ENCODE peak calls at places on chromosomes 6 and 20, in eight cellular contexts. N, W, P, G, U, X, C and D are unnamed samples.

GRCh38 chr6:44003345-44004061 is 123.7 kb downstream of the MRPL14 start:
- DNase-seq in N (no peak), W (no peak), P (peak), G (no peak), U (no peak), X (no peak), C (no peak), D (no peak)

GRCh38 chr20:1304711-1305515 is 24.0 kb downstream of the SDCBP2 start:
- DNase-seq in N (no peak), W (no peak), P (no peak), G (peak), U (no peak), X (no peak), C (no peak), D (no peak)

GRCh38 chr6:3456395-3456767 is 469 bp downstream of the SLC22A23 start:
- DNase-seq in N (no peak), W (no peak), P (no peak), G (no peak), U (no peak), X (no peak), C (no peak), D (no peak)

GRCh38 chr20:19074828-19075516 is 137.5 kb upstream of the SLC24A3 start:
- DNase-seq in N (no peak), W (no peak), P (peak), G (no peak), U (no peak), X (no peak), C (peak), D (peak)

GRCh38 chr20:60999256-60999655 is 252.8 kb upstream of the CDH4 start:
- DNase-seq in N (no peak), W (no peak), P (no peak), G (no peak), U (no peak), X (no peak), C (no peak), D (no peak)

GRCh38 chr6:16440656-16441212 is 202.3 kb downstream of the GMPR start:
- DNase-seq in N (no peak), W (no peak), P (no peak), G (no peak), U (no peak), X (no peak), C (no peak), D (no peak)

GRCh38 chr20:3106658-3107463 is 22.3 kb upstream of the AVP start:
- DNase-seq in N (no peak), W (no peak), P (no peak), G (no peak), U (no peak), X (peak), C (no peak), D (peak)

GRCh38 chr6:154606457-154606856 is 96.0 kb upstream of the CNKSR3 start:
- DNase-seq in N (no peak), W (no peak), P (no peak), G (peak), U (no peak), X (no peak), C (peak), D (peak)

GRCh38 chr20:38211200-38212097 is 46.4 kb upstream of the TGM2 start:
- DNase-seq in N (no peak), W (no peak), P (no peak), G (no peak), U (no peak), X (no peak), C (no peak), D (no peak)

GRCh38 chr6:18503588-18504231 is 116.6 kb downstream of the RNF144B start:
- DNase-seq in N (peak), W (peak), P (peak), G (peak), U (peak), X (peak), C (peak), D (peak)

GRCh38 chr6:15017251-15017650 is 228.6 kb upstream of the JARID2 start:
- DNase-seq in N (no peak), W (no peak), P (peak), G (peak), U (no peak), X (no peak), C (no peak), D (peak)

GRCh38 chr6:38755207-38755606 is 40.1 kb downstream of the DNAH8 start:
- DNase-seq in N (no peak), W (peak), P (no peak), G (no peak), U (no peak), X (no peak), C (no peak), D (no peak)

GRCh38 chr6:108655840-108656650 is 95.3 kb downstream of the FOXO3 start:
- DNase-seq in N (no peak), W (no peak), P (no peak), G (no peak), U (no peak), X (peak), C (no peak), D (no peak)

GRCh38 chr6:14506656-14507242 is 389.2 kb downstream of the CD83 start:
- DNase-seq in N (no peak), W (no peak), P (no peak), G (peak), U (no peak), X (no peak), C (no peak), D (no peak)

GRCh38 chr6:125867483-125867935 is 76.7 kb downstream of the NCOA7 start:
- DNase-seq in N (no peak), W (peak), P (peak), G (no peak), U (no peak), X (peak), C (no peak), D (peak)

GRCh38 chr6:21102201-21102600 is 491.4 kb upstream of the SOX4 start:
- DNase-seq in N (no peak), W (no peak), P (no peak), G (peak), U (no peak), X (no peak), C (no peak), D (no peak)

GRCh38 chr6:36755435-36756348 is 58.1 kb downstream of the RAB44 start:
- DNase-seq in N (no peak), W (no peak), P (no peak), G (peak), U (peak), X (peak), C (peak), D (peak)

GRCh38 chr6:1212919-1213318 is 99.0 kb upstream of the FOXQ1 start:
- DNase-seq in N (no peak), W (no peak), P (no peak), G (no peak), U (no peak), X (no peak), C (no peak), D (no peak)

GRCh38 chr6:27617046-27617687 is 144.3 kb upstream of the ZNF184 start:
- DNase-seq in N (no peak), W (no peak), P (no peak), G (peak), U (peak), X (no peak), C (no peak), D (peak)

GRCh38 chr6:12331474-12331873 is 41.3 kb downstream of the EDN1 start:
- DNase-seq in N (no peak), W (no peak), P (no peak), G (no peak), U (no peak), X (peak), C (no peak), D (no peak)

GRCh38 chr6:11275598-11275997 is 43.1 kb upstream of the NEDD9 start:
- DNase-seq in N (peak), W (no peak), P (no peak), G (no peak), U (no peak), X (peak), C (peak), D (peak)
- TF ChIP-seq POLR2A in N (no peak), W (no peak), P (no peak), G (no peak), U (no peak), X (no peak), C (no peak), D (no peak)

GRCh38 chr6:10389739-10390494 is 25.0 kb downstream of the TFAP2A start:
- DNase-seq in N (no peak), W (no peak), P (no peak), G (no peak), U (no peak), X (no peak), C (no peak), D (no peak)
- H3K4me3 ChIP-seq in N (no peak), W (no peak), P (peak), G (no peak), U (no peak), X (no peak), C (no peak), D (no peak)

DNA sequence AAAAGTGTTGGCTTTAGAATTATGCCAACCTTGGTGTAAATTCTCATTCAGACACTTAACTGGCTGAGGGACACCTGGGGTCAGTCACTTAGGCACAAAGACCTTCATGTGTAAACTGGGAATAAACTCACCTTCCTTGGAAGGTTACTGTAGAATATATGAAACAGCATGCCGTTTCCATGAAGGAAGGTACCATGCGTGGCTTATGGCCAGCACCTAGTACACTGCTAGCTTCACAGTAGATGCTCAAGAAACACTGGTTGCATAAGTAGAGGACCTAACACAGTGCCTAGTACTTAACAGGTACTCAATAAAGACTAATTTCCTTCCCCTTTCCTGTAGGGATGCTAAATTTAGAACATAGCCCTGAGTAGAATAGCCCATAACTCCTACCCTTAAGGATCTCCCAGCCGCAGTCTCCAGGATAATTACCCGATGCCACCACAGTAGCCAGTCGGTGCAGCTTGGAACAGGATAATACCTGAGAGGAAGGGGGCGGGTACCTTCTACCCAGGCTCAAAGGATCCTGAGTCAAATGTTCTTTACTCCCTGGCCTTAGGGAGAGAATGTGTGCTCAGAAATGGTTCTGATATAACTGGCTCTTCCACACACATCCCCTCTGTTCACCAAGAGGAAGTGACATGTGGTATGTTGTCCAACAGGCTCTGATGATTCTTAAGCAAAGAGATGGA is 3.6 kb downstream of the BCL2L1 start:
- DNase-seq in N (no peak), W (no peak), P (no peak), G (peak), U (no peak), X (no peak), C (no peak), D (no peak)
- TF ChIP-seq MAX in N (no peak), W (no peak), P (no peak), G (no peak), U (no peak), X (no peak), C (no peak), D (no peak)

GRCh38 chr6:146543940-146544661 is 468 bp downstream of the RAB32 start:
- DNase-seq in N (peak), W (no peak), P (peak), G (peak), U (peak), X (peak), C (no peak), D (peak)
- TF ChIP-seq POLR2A in N (no peak), W (no peak), P (no peak), G (no peak), U (no peak), X (peak), C (no peak), D (no peak)

GRCh38 chr20:33679758-33680485 is 5.7 kb upstream of the NECAB3 start:
- DNase-seq in N (no peak), W (no peak), P (no peak), G (no peak), U (no peak), X (no peak), C (peak), D (no peak)

GRCh38 chr20:33680681-33681080 is 5.5 kb downstream of the E2F1 start:
- DNase-seq in N (no peak), W (no peak), P (no peak), G (no peak), U (no peak), X (no peak), C (no peak), D (no peak)

GRCh38 chr20:33684533-33685327 is 1.5 kb downstream of the E2F1 start:
- DNase-seq in N (no peak), W (no peak), P (no peak), G (no peak), U (peak), X (no peak), C (no peak), D (peak)

GRCh38 chr20:33681288-33681687 is 4.9 kb downstream of the E2F1 start:
- DNase-seq in N (no peak), W (no peak), P (no peak), G (no peak), U (no peak), X (no peak), C (no peak), D (no peak)

DNA sequence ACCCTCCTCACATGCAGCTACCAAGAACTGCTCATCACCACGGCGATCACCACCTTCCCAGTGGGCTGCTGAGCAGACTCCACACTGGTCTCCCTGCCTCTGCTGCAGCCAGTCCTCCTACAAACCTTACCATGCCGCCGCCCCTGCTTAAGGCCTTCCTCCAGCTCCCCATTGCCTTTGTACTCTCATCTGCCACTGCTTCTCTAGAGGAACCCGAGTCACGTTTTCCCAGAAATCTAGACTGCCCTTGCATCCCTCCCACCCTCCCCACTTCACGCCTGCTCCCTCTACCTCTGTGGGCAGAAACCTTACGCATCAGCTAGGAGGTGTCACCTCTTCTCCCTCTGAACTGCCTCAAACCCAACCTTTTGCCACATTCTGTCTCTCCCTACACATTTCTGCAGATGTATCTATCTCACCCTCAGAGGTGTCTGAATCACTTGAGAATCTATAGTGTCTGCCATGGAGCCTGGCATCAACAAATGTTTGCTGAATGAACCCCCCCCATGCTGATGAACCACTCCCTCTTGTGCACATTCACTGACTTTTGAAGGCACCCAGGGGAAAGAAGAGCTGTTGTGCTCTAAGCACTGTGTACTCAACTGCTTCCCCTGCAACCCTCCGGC is 4.3 kb downstream of the E2F1 start:
- DNase-seq in N (no peak), W (no peak), P (no peak), G (no peak), U (no peak), X (no peak), C (no peak), D (no peak)
- H3K4me3 ChIP-seq in N (no peak), W (no peak), P (no peak), G (no peak), U (no peak), X (no peak), C (no peak), D (no peak)

DNA sequence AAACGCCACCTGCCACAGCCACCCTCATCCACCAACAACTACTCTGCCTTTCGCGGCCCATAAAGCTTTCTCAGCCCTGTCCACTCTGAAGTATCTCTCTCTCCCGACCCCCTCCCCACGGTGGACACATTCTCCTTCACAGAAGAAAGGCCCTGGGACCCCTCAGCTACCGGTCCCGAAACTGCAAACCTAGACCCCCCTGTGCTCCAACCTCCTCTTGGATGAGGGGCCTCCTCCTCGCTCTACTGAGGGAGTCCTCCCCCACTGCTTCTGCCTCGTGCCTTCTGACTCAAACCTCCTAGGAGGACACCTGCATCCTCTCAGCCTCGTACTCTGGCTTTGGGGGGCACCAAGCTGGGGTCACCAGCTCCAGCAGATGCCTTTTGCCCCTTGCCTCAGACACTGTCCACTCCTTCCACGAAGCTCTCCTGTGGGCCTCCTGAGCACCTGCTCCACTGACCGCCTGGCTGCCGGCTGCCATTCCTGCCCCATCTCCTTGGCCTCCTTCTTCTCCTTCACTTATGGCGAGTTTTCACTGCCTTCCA is 24.9 kb downstream of the RNASET2 start:
- DNase-seq in N (no peak), W (no peak), P (no peak), G (no peak), U (no peak), X (no peak), C (no peak), D (no peak)
- TF ChIP-seq MAX in N (no peak), W (no peak), P (no peak), G (no peak), U (no peak), X (no peak), C (no peak), D (no peak)

DNA sequence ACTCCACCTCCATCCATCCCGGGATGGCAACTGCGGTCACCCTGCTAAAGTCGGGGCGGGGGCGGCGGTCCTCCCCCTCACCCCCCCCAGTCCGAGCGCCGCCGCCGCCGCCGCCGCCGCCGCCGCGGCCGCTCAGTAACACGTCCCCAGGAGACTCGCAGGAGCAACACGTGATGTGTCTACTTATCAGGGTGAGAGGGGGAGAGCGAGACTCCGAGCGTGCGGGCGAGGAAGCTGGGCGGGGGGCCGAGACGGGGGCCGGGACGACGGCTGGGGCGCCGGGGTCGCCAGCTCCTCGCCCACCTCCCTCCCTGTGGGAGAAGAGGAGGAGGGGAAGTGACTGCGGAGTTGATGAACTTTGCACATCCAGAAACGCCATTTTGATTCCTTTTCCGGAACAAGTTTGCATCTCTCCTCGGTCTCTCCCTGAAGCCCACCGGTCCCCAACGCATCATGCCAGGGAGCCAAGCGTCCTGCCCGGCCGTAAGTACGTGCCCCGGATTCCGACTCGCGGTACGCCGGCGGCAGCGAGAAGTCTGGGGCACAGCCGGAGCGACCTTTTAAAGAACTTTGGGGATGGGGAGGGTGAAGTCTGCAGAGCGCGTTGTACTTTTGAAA is at the start of gene RREB1:
- DNase-seq in N (peak), W (peak), P (peak), G (peak), U (peak), X (peak), C (no peak), D (peak)
- TF ChIP-seq POLR2A in N (no peak), W (no peak), P (no peak), G (no peak), U (no peak), X (peak), C (peak), D (peak)

GRCh38 chr20:36571564-36572504 is 1.6 kb upstream of the TGIF2 start:
- DNase-seq in N (no peak), W (no peak), P (peak), G (peak), U (no peak), X (peak), C (no peak), D (peak)
- H3K4me3 ChIP-seq in N (no peak), W (no peak), P (peak), G (peak), U (no peak), X (peak), C (peak), D (peak)

GRCh38 chr6:102907181-102907580 is 1513.7 kb downstream of the GRIK2 start:
- DNase-seq in N (no peak), W (no peak), P (no peak), G (no peak), U (no peak), X (no peak), C (no peak), D (peak)
- TF ChIP-seq MAX in N (no peak), W (no peak), P (no peak), G (no peak), U (no peak), X (no peak), C (no peak), D (no peak)

GRCh38 chr6:57086843-57087242 is 3.1 kb upstream of the ZNF451 start:
- DNase-seq in N (no peak), W (no peak), P (no peak), G (no peak), U (no peak), X (peak), C (no peak), D (no peak)
- TF ChIP-seq POLR2A in N (no peak), W (no peak), P (no peak), G (no peak), U (no peak), X (no peak), C (no peak), D (no peak)